ENCODE peak calls at places on chromosome 1, in eight cellular contexts. One of them, this sample, is unnamed.

GRCh38 chr1:167457936-167458584 is 60.3 kb downstream of the CD247 start:
- DNase-seq in SJSA1: no peak
- DNase-seq in GM23248: no peak
- DNase-seq in dorsolateral prefrontal cortex: no peak
- DNase-seq in mammary epithelial cell: no peak
- DNase-seq in gastrocnemius medialis: no peak
- DNase-seq in sigmoid colon: peak; percentile 34
- DNase-seq in mesendoderm: no peak
- DNase-seq in this sample: no peak

GRCh38 chr1:91851130-91852010 is 34.6 kb downstream of the TGFBR3 start:
- DNase-seq in SJSA1: peak; percentile 45
- DNase-seq in GM23248: peak; percentile 86
- DNase-seq in dorsolateral prefrontal cortex: peak; percentile 33
- DNase-seq in mammary epithelial cell: no peak
- DNase-seq in gastrocnemius medialis: peak; percentile 71
- DNase-seq in sigmoid colon: peak; percentile 98
- DNase-seq in mesendoderm: no peak
- DNase-seq in this sample: peak; percentile 91

GRCh38 chr1:111139956-111140679 is at the start of the genes CEPT1 and DRAM2:
- DNase-seq in SJSA1: peak; percentile 93
- DNase-seq in GM23248: peak; percentile 98
- DNase-seq in dorsolateral prefrontal cortex: peak; percentile 91
- DNase-seq in mammary epithelial cell: peak; percentile 95
- DNase-seq in gastrocnemius medialis: peak; percentile 94
- DNase-seq in sigmoid colon: peak; percentile 95
- DNase-seq in mesendoderm: peak; percentile 99
- DNase-seq in this sample: peak; percentile 96

GRCh38 chr1:64006276-64007051 is 197.0 kb upstream of the UBE2U start:
- DNase-seq in SJSA1: peak; percentile 49
- DNase-seq in GM23248: peak; percentile 88
- DNase-seq in dorsolateral prefrontal cortex: no peak
- DNase-seq in mammary epithelial cell: peak; percentile 75
- DNase-seq in gastrocnemius medialis: no peak
- DNase-seq in sigmoid colon: no peak
- DNase-seq in mesendoderm: peak; percentile 70
- DNase-seq in this sample: no peak

GRCh38 chr1:43039228-43040055 is 80.8 kb upstream of the SLC2A1 start:
- DNase-seq in SJSA1: no peak
- DNase-seq in GM23248: no peak
- DNase-seq in dorsolateral prefrontal cortex: no peak
- DNase-seq in mammary epithelial cell: no peak
- DNase-seq in gastrocnemius medialis: no peak
- DNase-seq in sigmoid colon: no peak
- DNase-seq in mesendoderm: no peak
- DNase-seq in this sample: no peak

GRCh38 chr1:15060104-15060503 is 93.4 kb upstream of the TMEM51 start:
- DNase-seq in SJSA1: no peak
- DNase-seq in GM23248: no peak
- DNase-seq in dorsolateral prefrontal cortex: no peak
- DNase-seq in mammary epithelial cell: no peak
- DNase-seq in gastrocnemius medialis: no peak
- DNase-seq in sigmoid colon: no peak
- DNase-seq in mesendoderm: no peak
- DNase-seq in this sample: no peak

GRCh38 chr1:66393586-66394334 is 140.2 kb upstream of the SGIP1 start:
- DNase-seq in SJSA1: no peak
- DNase-seq in GM23248: no peak
- DNase-seq in dorsolateral prefrontal cortex: no peak
- DNase-seq in mammary epithelial cell: no peak
- DNase-seq in gastrocnemius medialis: no peak
- DNase-seq in sigmoid colon: no peak
- DNase-seq in mesendoderm: no peak
- DNase-seq in this sample: no peak

GRCh38 chr1:89945852-89946476 is 48.9 kb upstream of the ZNF326 start:
- DNase-seq in SJSA1: no peak
- DNase-seq in GM23248: peak; percentile 26
- DNase-seq in dorsolateral prefrontal cortex: no peak
- DNase-seq in mammary epithelial cell: peak; percentile 80
- DNase-seq in gastrocnemius medialis: no peak
- DNase-seq in sigmoid colon: no peak
- DNase-seq in mesendoderm: no peak
- DNase-seq in this sample: no peak

GRCh38 chr1:24641646-24642151 is 1.4 kb upstream of the SRRM1 start:
- DNase-seq in SJSA1: peak; percentile 45
- DNase-seq in GM23248: peak; percentile 77
- DNase-seq in dorsolateral prefrontal cortex: no peak
- DNase-seq in mammary epithelial cell: peak; percentile 32
- DNase-seq in gastrocnemius medialis: peak; percentile 25
- DNase-seq in sigmoid colon: peak; percentile 79
- DNase-seq in mesendoderm: peak; percentile 37
- DNase-seq in this sample: peak; percentile 67

GRCh38 chr1:16324456-16324890 is 27.8 kb downstream of the FBXO42 start:
- DNase-seq in SJSA1: peak; percentile 33
- DNase-seq in GM23248: peak; percentile 90
- DNase-seq in dorsolateral prefrontal cortex: no peak
- DNase-seq in mammary epithelial cell: peak; percentile 68
- DNase-seq in gastrocnemius medialis: peak; percentile 70
- DNase-seq in sigmoid colon: no peak
- DNase-seq in mesendoderm: peak; percentile 48
- DNase-seq in this sample: peak; percentile 19

GRCh38 chr1:68128157-68128556 is 77.7 kb upstream of the DIRAS3 start:
- DNase-seq in SJSA1: peak; percentile 57
- DNase-seq in GM23248: peak; percentile 52
- DNase-seq in dorsolateral prefrontal cortex: no peak
- DNase-seq in mammary epithelial cell: peak; percentile 17
- DNase-seq in gastrocnemius medialis: no peak
- DNase-seq in sigmoid colon: no peak
- DNase-seq in mesendoderm: peak; percentile 97
- DNase-seq in this sample: no peak

GRCh38 chr1:21027805-21028204 is 148.9 kb downstream of the EIF4G3 start:
- DNase-seq in SJSA1: no peak
- DNase-seq in GM23248: no peak
- DNase-seq in dorsolateral prefrontal cortex: no peak
- DNase-seq in mammary epithelial cell: no peak
- DNase-seq in gastrocnemius medialis: no peak
- DNase-seq in sigmoid colon: no peak
- DNase-seq in mesendoderm: no peak
- DNase-seq in this sample: no peak

GRCh38 chr1:27968692-27969091 is 8.9 kb downstream of the XKR8 start:
- DNase-seq in SJSA1: peak; percentile 47
- DNase-seq in GM23248: peak; percentile 97
- DNase-seq in dorsolateral prefrontal cortex: no peak
- DNase-seq in mammary epithelial cell: peak; percentile 90
- DNase-seq in gastrocnemius medialis: peak; percentile 33
- DNase-seq in sigmoid colon: no peak
- DNase-seq in mesendoderm: peak; percentile 7
- DNase-seq in this sample: no peak

GRCh38 chr1:67580671-67581403 is 104.2 kb upstream of the GADD45A start:
- DNase-seq in SJSA1: no peak
- DNase-seq in GM23248: no peak
- DNase-seq in dorsolateral prefrontal cortex: no peak
- DNase-seq in mammary epithelial cell: peak; percentile 70
- DNase-seq in gastrocnemius medialis: peak; percentile 71
- DNase-seq in sigmoid colon: no peak
- DNase-seq in mesendoderm: peak; percentile 8
- DNase-seq in this sample: peak; percentile 56

GRCh38 chr1:234537236-234537635 is 58.3 kb upstream of the TARBP1 start:
- DNase-seq in SJSA1: no peak
- DNase-seq in GM23248: no peak
- DNase-seq in dorsolateral prefrontal cortex: no peak
- DNase-seq in mammary epithelial cell: no peak
- DNase-seq in gastrocnemius medialis: no peak
- DNase-seq in sigmoid colon: peak; percentile 57
- DNase-seq in mesendoderm: no peak
- DNase-seq in this sample: no peak

GRCh38 chr1:155859881-155860841 is 794 bp downstream of the SYT11 start:
- DNase-seq in SJSA1: peak; percentile 53
- DNase-seq in GM23248: peak; percentile 88
- DNase-seq in dorsolateral prefrontal cortex: peak; percentile 90
- DNase-seq in mammary epithelial cell: no peak
- DNase-seq in gastrocnemius medialis: peak; percentile 44
- DNase-seq in sigmoid colon: peak; percentile 91
- DNase-seq in mesendoderm: peak; percentile 81
- DNase-seq in this sample: peak; percentile 83

GRCh38 chr1:117675907-117676430 is 70.1 kb downstream of the TENT5C start:
- DNase-seq in SJSA1: no peak
- DNase-seq in GM23248: no peak
- DNase-seq in dorsolateral prefrontal cortex: no peak
- DNase-seq in mammary epithelial cell: no peak
- DNase-seq in gastrocnemius medialis: peak; percentile 73
- DNase-seq in sigmoid colon: no peak
- DNase-seq in mesendoderm: no peak
- DNase-seq in this sample: no peak

GRCh38 chr1:205663286-205663994 is 16.9 kb downstream of the SLC45A3 start:
- DNase-seq in SJSA1: no peak
- DNase-seq in GM23248: no peak
- DNase-seq in dorsolateral prefrontal cortex: no peak
- DNase-seq in mammary epithelial cell: no peak
- DNase-seq in gastrocnemius medialis: no peak
- DNase-seq in sigmoid colon: no peak
- DNase-seq in mesendoderm: no peak
- DNase-seq in this sample: no peak

GRCh38 chr1:180131510-180131909 is 23.2 kb upstream of the QSOX1 start:
- DNase-seq in SJSA1: no peak
- DNase-seq in GM23248: peak; percentile 91
- DNase-seq in dorsolateral prefrontal cortex: no peak
- DNase-seq in mammary epithelial cell: peak; percentile 52
- DNase-seq in gastrocnemius medialis: no peak
- DNase-seq in sigmoid colon: no peak
- DNase-seq in mesendoderm: no peak
- DNase-seq in this sample: peak; percentile 18

GRCh38 chr1:245096330-245097066 is 58.3 kb upstream of the KIF26B start:
- DNase-seq in SJSA1: no peak
- DNase-seq in GM23248: no peak
- DNase-seq in dorsolateral prefrontal cortex: peak; percentile 34
- DNase-seq in mammary epithelial cell: no peak
- DNase-seq in gastrocnemius medialis: no peak
- DNase-seq in sigmoid colon: no peak
- DNase-seq in mesendoderm: no peak
- DNase-seq in this sample: no peak

GRCh38 chr1:89523597-89524368 is 846 bp upstream of the LRRC8B start:
- DNase-seq in SJSA1: no peak
- DNase-seq in GM23248: no peak
- DNase-seq in dorsolateral prefrontal cortex: no peak
- DNase-seq in mammary epithelial cell: no peak
- DNase-seq in gastrocnemius medialis: peak; percentile 53
- DNase-seq in sigmoid colon: no peak
- DNase-seq in mesendoderm: peak; percentile 87
- DNase-seq in this sample: peak; percentile 18

GRCh38 chr1:8439015-8439702 is 121.2 kb downstream of the SLC45A1 start:
- DNase-seq in SJSA1: peak; percentile 33
- DNase-seq in GM23248: peak; percentile 94
- DNase-seq in dorsolateral prefrontal cortex: peak; percentile 68
- DNase-seq in mammary epithelial cell: peak; percentile 62
- DNase-seq in gastrocnemius medialis: peak; percentile 68
- DNase-seq in sigmoid colon: peak; percentile 92
- DNase-seq in mesendoderm: peak; percentile 95
- DNase-seq in this sample: peak; percentile 86

GRCh38 chr1:110538921-110539320 is 19.9 kb upstream of the KCNA10 start:
- DNase-seq in SJSA1: no peak
- DNase-seq in GM23248: peak; percentile 17
- DNase-seq in dorsolateral prefrontal cortex: peak; percentile 39
- DNase-seq in mammary epithelial cell: no peak
- DNase-seq in gastrocnemius medialis: no peak
- DNase-seq in sigmoid colon: no peak
- DNase-seq in mesendoderm: no peak
- DNase-seq in this sample: no peak

GRCh38 chr1:51168266-51168845 is 66.3 kb downstream of the C1orf185 start:
- DNase-seq in SJSA1: no peak
- DNase-seq in GM23248: peak; percentile 14
- DNase-seq in dorsolateral prefrontal cortex: no peak
- DNase-seq in mammary epithelial cell: peak; percentile 10
- DNase-seq in gastrocnemius medialis: no peak
- DNase-seq in sigmoid colon: no peak
- DNase-seq in mesendoderm: no peak
- DNase-seq in this sample: no peak

GRCh38 chr1:210293191-210293607 is 35.5 kb upstream of the HHAT start:
- DNase-seq in SJSA1: peak; percentile 23
- DNase-seq in GM23248: peak; percentile 80
- DNase-seq in dorsolateral prefrontal cortex: no peak
- DNase-seq in mammary epithelial cell: no peak
- DNase-seq in gastrocnemius medialis: peak; percentile 31
- DNase-seq in sigmoid colon: peak; percentile 89
- DNase-seq in mesendoderm: no peak
- DNase-seq in this sample: peak; percentile 58
- H3K4me3 ChIP-seq in SJSA1: no peak overlapping the region
- H3K4me3 ChIP-seq in GM23248: peak overlapping the region; percentile 70
- H3K4me3 ChIP-seq in dorsolateral prefrontal cortex: no peak overlapping the region
- H3K4me3 ChIP-seq in mammary epithelial cell: no peak overlapping the region
- H3K4me3 ChIP-seq in gastrocnemius medialis: no peak overlapping the region
- H3K4me3 ChIP-seq in sigmoid colon: peak overlapping the region; percentile 54
- H3K4me3 ChIP-seq in mesendoderm: no peak overlapping the region
- H3K4me3 ChIP-seq in this sample: peak overlapping the region; percentile 69

GRCh38 chr1:56798053-56798471 is 21.1 kb downstream of the FYB2 start:
- DNase-seq in SJSA1: peak; percentile 37
- DNase-seq in GM23248: peak; percentile 64
- DNase-seq in dorsolateral prefrontal cortex: no peak
- DNase-seq in mammary epithelial cell: no peak
- DNase-seq in gastrocnemius medialis: no peak
- DNase-seq in sigmoid colon: no peak
- DNase-seq in mesendoderm: peak; percentile 83
- DNase-seq in this sample: no peak
- H3K27ac ChIP-seq in SJSA1: peak overlapping the region; percentile 42
- H3K27ac ChIP-seq in GM23248: no peak overlapping the region
- H3K27ac ChIP-seq in dorsolateral prefrontal cortex: no peak overlapping the region
- H3K27ac ChIP-seq in mammary epithelial cell: no peak overlapping the region
- H3K27ac ChIP-seq in gastrocnemius medialis: peak overlapping the region; percentile 78
- H3K27ac ChIP-seq in sigmoid colon: no peak overlapping the region
- H3K27ac ChIP-seq in mesendoderm: no peak overlapping the region
- H3K27ac ChIP-seq in this sample: peak overlapping the region; percentile 75

GRCh38 chr1:39003464-39003752 is 12.3 kb downstream of the AKIRIN1 start:
- DNase-seq in SJSA1: no peak
- DNase-seq in GM23248: no peak
- DNase-seq in dorsolateral prefrontal cortex: no peak
- DNase-seq in mammary epithelial cell: no peak
- DNase-seq in gastrocnemius medialis: no peak
- DNase-seq in sigmoid colon: no peak
- DNase-seq in mesendoderm: no peak
- DNase-seq in this sample: no peak
- H3K4me3 ChIP-seq in SJSA1: no peak overlapping the region
- H3K4me3 ChIP-seq in GM23248: no peak overlapping the region
- H3K4me3 ChIP-seq in dorsolateral prefrontal cortex: no peak overlapping the region
- H3K4me3 ChIP-seq in mammary epithelial cell: no peak overlapping the region
- H3K4me3 ChIP-seq in gastrocnemius medialis: no peak overlapping the region
- H3K4me3 ChIP-seq in sigmoid colon: no peak overlapping the region
- H3K4me3 ChIP-seq in mesendoderm: no peak overlapping the region
- H3K4me3 ChIP-seq in this sample: no peak overlapping the region

DNA sequence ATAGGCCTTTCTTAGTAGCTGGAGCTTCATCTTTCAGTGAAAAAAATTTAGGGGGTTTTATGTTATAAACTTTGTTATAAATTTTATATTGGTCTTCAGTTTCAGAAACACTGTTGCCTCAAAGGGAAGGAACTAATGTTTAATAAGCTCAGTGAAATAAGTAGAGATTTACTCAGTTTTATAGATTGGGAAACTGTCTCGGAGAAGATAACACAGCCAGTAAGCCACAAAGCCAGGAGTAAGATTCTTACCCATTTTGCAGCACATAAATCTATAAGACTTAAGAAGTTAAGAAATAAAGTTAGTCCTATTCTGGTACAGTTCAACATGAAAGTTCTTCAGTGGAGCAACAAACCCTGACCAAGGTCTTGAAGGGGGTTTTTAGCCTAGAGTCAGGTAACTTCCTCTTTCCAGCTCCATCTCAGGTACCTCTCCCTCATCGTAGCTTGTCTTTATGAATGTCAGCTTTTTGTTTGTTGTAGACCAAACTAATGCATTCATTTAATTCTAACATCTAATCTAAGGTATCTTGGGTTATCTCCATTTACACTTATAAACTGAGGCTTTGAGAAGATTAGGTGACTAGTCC is 3.3 kb downstream of the KPNA6 start:
- DNase-seq in SJSA1: no peak
- DNase-seq in GM23248: no peak
- DNase-seq in dorsolateral prefrontal cortex: no peak
- DNase-seq in mammary epithelial cell: no peak
- DNase-seq in gastrocnemius medialis: no peak
- DNase-seq in sigmoid colon: no peak
- DNase-seq in mesendoderm: no peak
- DNase-seq in this sample: no peak
- H3K27ac ChIP-seq in SJSA1: no peak overlapping the region
- H3K27ac ChIP-seq in GM23248: no peak overlapping the region
- H3K27ac ChIP-seq in dorsolateral prefrontal cortex: no peak overlapping the region
- H3K27ac ChIP-seq in mammary epithelial cell: no peak overlapping the region
- H3K27ac ChIP-seq in gastrocnemius medialis: peak overlapping the region; percentile 94
- H3K27ac ChIP-seq in sigmoid colon: no peak overlapping the region
- H3K27ac ChIP-seq in mesendoderm: no peak overlapping the region
- H3K27ac ChIP-seq in this sample: no peak overlapping the region

This sample was measured in psoas muscle.